ENCODE peak calls at places on chromosomes 7 and 10, in nine cellular contexts. One of them, this sample, is unnamed.

GRCh38 chr7:2812119-2812487 is 32.0 kb downstream of the GNA12 start:
- DNase-seq in hippocampal formation: no peak
- DNase-seq in DMS153: no peak
- DNase-seq in EL: no peak
- DNase-seq in activated CD4-positive, alpha-beta T cell treated with anti-CD3 and anti-CD28 coated beads, Interleukin-2, amount 10 ng/mL, durations not matched to agents 7 days and 5 days: no peak
- DNase-seq in lung: no peak
- DNase-seq in tibial artery: peak; percentile 64
- DNase-seq in HCT116: no peak
- DNase-seq in NCI-H1092: no peak
- DNase-seq in this sample: no peak

GRCh38 chr10:123847686-123848432 is 43.7 kb downstream of the CPXM2 start:
- DNase-seq in lung: no peak
- DNase-seq in HCT116: no peak
- DNase-seq in EL: peak; percentile 39
- DNase-seq in tibial artery: no peak
- DNase-seq in hippocampal formation: no peak
- DNase-seq in activated CD4-positive, alpha-beta T cell treated with anti-CD3 and anti-CD28 coated beads, Interleukin-2, amount 10 ng/mL, durations not matched to agents 7 days and 5 days: no peak
- DNase-seq in NCI-H1092: no peak
- DNase-seq in DMS153: no peak
- DNase-seq in this sample: no peak

GRCh38 chr10:43231523-43232078 is 35.3 kb downstream of the RASGEF1A start:
- DNase-seq in activated CD4-positive, alpha-beta T cell treated with anti-CD3 and anti-CD28 coated beads, Interleukin-2, amount 10 ng/mL, durations not matched to agents 7 days and 5 days: peak; percentile 63
- DNase-seq in HCT116: no peak
- DNase-seq in EL: no peak
- DNase-seq in NCI-H1092: no peak
- DNase-seq in DMS153: no peak
- DNase-seq in hippocampal formation: no peak
- DNase-seq in tibial artery: no peak
- DNase-seq in lung: no peak
- DNase-seq in this sample: no peak

GRCh38 chr7:100472854-100473499 is 6.0 kb downstream of the TSC22D4 start:
- DNase-seq in activated CD4-positive, alpha-beta T cell treated with anti-CD3 and anti-CD28 coated beads, Interleukin-2, amount 10 ng/mL, durations not matched to agents 7 days and 5 days: no peak
- DNase-seq in HCT116: no peak
- DNase-seq in tibial artery: peak; percentile 74
- DNase-seq in NCI-H1092: no peak
- DNase-seq in DMS153: no peak
- DNase-seq in lung: peak; percentile 72
- DNase-seq in hippocampal formation: no peak
- DNase-seq in EL: peak; percentile 66
- DNase-seq in this sample: no peak

GRCh38 chr7:26440253-26440992 is 148.8 kb downstream of the SNX10 start:
- DNase-seq in EL: no peak
- DNase-seq in NCI-H1092: peak; percentile 82
- DNase-seq in hippocampal formation: no peak
- DNase-seq in tibial artery: no peak
- DNase-seq in lung: no peak
- DNase-seq in DMS153: peak; percentile 49
- DNase-seq in HCT116: no peak
- DNase-seq in activated CD4-positive, alpha-beta T cell treated with anti-CD3 and anti-CD28 coated beads, Interleukin-2, amount 10 ng/mL, durations not matched to agents 7 days and 5 days: no peak
- DNase-seq in this sample: no peak

GRCh38 chr10:57972783-57973182 is 294.9 kb downstream of the IPMK start:
- DNase-seq in HCT116: no peak
- DNase-seq in DMS153: no peak
- DNase-seq in EL: peak; percentile 43
- DNase-seq in activated CD4-positive, alpha-beta T cell treated with anti-CD3 and anti-CD28 coated beads, Interleukin-2, amount 10 ng/mL, durations not matched to agents 7 days and 5 days: no peak
- DNase-seq in lung: no peak
- DNase-seq in NCI-H1092: no peak
- DNase-seq in tibial artery: no peak
- DNase-seq in hippocampal formation: no peak
- DNase-seq in this sample: no peak

GRCh38 chr7:66043681-66044497 is 31.7 kb upstream of the ASL start:
- DNase-seq in EL: peak; percentile 23
- DNase-seq in tibial artery: no peak
- DNase-seq in HCT116: no peak
- DNase-seq in NCI-H1092: peak; percentile 52
- DNase-seq in activated CD4-positive, alpha-beta T cell treated with anti-CD3 and anti-CD28 coated beads, Interleukin-2, amount 10 ng/mL, durations not matched to agents 7 days and 5 days: peak; percentile 25
- DNase-seq in lung: peak; percentile 66
- DNase-seq in hippocampal formation: peak; percentile 0
- DNase-seq in DMS153: peak; percentile 37
- DNase-seq in this sample: peak; percentile 5

GRCh38 chr10:116833986-116834760 is 15.1 kb upstream of the ENO4 start:
- DNase-seq in HCT116: no peak
- DNase-seq in NCI-H1092: no peak
- DNase-seq in DMS153: no peak
- DNase-seq in hippocampal formation: no peak
- DNase-seq in activated CD4-positive, alpha-beta T cell treated with anti-CD3 and anti-CD28 coated beads, Interleukin-2, amount 10 ng/mL, durations not matched to agents 7 days and 5 days: no peak
- DNase-seq in lung: no peak
- DNase-seq in tibial artery: no peak
- DNase-seq in EL: no peak
- DNase-seq in this sample: peak; percentile 65

GRCh38 chr7:116583653-116584052 is 58.8 kb downstream of the CAV1 start:
- DNase-seq in NCI-H1092: no peak
- DNase-seq in DMS153: no peak
- DNase-seq in tibial artery: no peak
- DNase-seq in lung: no peak
- DNase-seq in HCT116: no peak
- DNase-seq in EL: peak; percentile 25
- DNase-seq in activated CD4-positive, alpha-beta T cell treated with anti-CD3 and anti-CD28 coated beads, Interleukin-2, amount 10 ng/mL, durations not matched to agents 7 days and 5 days: peak; percentile 34
- DNase-seq in hippocampal formation: no peak
- DNase-seq in this sample: no peak

GRCh38 chr10:47031251-47031952 is 120.2 kb downstream of the PTPN20 start:
- DNase-seq in activated CD4-positive, alpha-beta T cell treated with anti-CD3 and anti-CD28 coated beads, Interleukin-2, amount 10 ng/mL, durations not matched to agents 7 days and 5 days: no peak
- DNase-seq in NCI-H1092: no peak
- DNase-seq in tibial artery: peak; percentile 60
- DNase-seq in HCT116: peak; percentile 23
- DNase-seq in DMS153: no peak
- DNase-seq in EL: peak; percentile 10
- DNase-seq in hippocampal formation: no peak
- DNase-seq in lung: no peak
- DNase-seq in this sample: no peak

GRCh38 chr10:64505496-64505895 is 984.3 kb downstream of the REEP3 start:
- DNase-seq in hippocampal formation: no peak
- DNase-seq in EL: no peak
- DNase-seq in NCI-H1092: no peak
- DNase-seq in lung: no peak
- DNase-seq in activated CD4-positive, alpha-beta T cell treated with anti-CD3 and anti-CD28 coated beads, Interleukin-2, amount 10 ng/mL, durations not matched to agents 7 days and 5 days: no peak
- DNase-seq in HCT116: no peak
- DNase-seq in tibial artery: no peak
- DNase-seq in DMS153: no peak
- DNase-seq in this sample: no peak

GRCh38 chr10:132637477-132638129 is 100.0 kb downstream of the INPP5A start:
- DNase-seq in tibial artery: no peak
- DNase-seq in HCT116: peak; percentile 7
- DNase-seq in EL: peak; percentile 72
- DNase-seq in lung: no peak
- DNase-seq in NCI-H1092: no peak
- DNase-seq in DMS153: peak; percentile 15
- DNase-seq in activated CD4-positive, alpha-beta T cell treated with anti-CD3 and anti-CD28 coated beads, Interleukin-2, amount 10 ng/mL, durations not matched to agents 7 days and 5 days: peak; percentile 26
- DNase-seq in hippocampal formation: no peak
- DNase-seq in this sample: peak; percentile 87

This sample was measured in globus pallidus.